ENCODE peak calls at places on chromosomes 2 and 18, in six cellular contexts. D is IMR-90, Q is uterus, X is sigmoid colon, E is transverse colon, P is A549. G is an unnamed sample.

GRCh38 chr2:121974919-121975654 is 219.6 kb downstream of the TSN start:
- DNase-seq in Q (peak), E (peak), P (peak), X (no peak), D (peak), G (peak)

GRCh38 chr18:53526092-53526491 is 698.4 kb downstream of the MBD2 start:
- DNase-seq in E (no peak), Q (no peak), D (no peak), P (no peak), X (peak), G (no peak)

GRCh38 chr18:24019641-24020331 is 5.2 kb downstream of the TTC39C start:
- DNase-seq in P (no peak), D (no peak), E (no peak), Q (no peak), X (no peak), G (no peak)

GRCh38 chr2:74006424-74006823 is 21.7 kb downstream of the TET3 start:
- DNase-seq in E (no peak), Q (no peak), P (no peak), D (no peak), X (peak), G (no peak)

GRCh38 chr2:216134958-216135541 is 25.9 kb downstream of the XRCC5 start:
- DNase-seq in X (no peak), Q (no peak), D (no peak), E (no peak), P (no peak), G (no peak)

GRCh38 chr18:57780318-57781127 is 22.6 kb downstream of the ATP8B1 start:
- DNase-seq in E (no peak), D (peak), X (no peak), Q (no peak), P (peak), G (peak)

GRCh38 chr2:176680916-176681315 is 411.7 kb downstream of the MTX2 start:
- DNase-seq in P (no peak), X (no peak), D (peak), Q (no peak), E (no peak), G (no peak)

GRCh38 chr18:74023220-74023619 is 124.4 kb downstream of the FBXO15 start:
- DNase-seq in E (no peak), D (no peak), X (no peak), P (no peak), Q (no peak), G (no peak)

GRCh38 chr18:51668101-51668500 is 470.6 kb upstream of the MEX3C start:
- DNase-seq in D (peak), P (peak), X (no peak), E (peak), Q (no peak), G (peak)

GRCh38 chr2:10272464-10272863 is 30.2 kb upstream of the HPCAL1 start:
- DNase-seq in E (peak), P (no peak), X (no peak), Q (no peak), D (no peak), G (no peak)

GRCh38 chr2:1234731-1235308 is 178.4 kb upstream of the TPO start:
- DNase-seq in D (peak), E (no peak), Q (no peak), X (no peak), P (no peak), G (no peak)

GRCh38 chr2:135532581-135532980 is 1.3 kb downstream of the R3HDM1 start:
- DNase-seq in X (no peak), Q (no peak), P (no peak), E (no peak), D (no peak), G (no peak)

GRCh38 chr2:179263460-179264237 is 983 bp downstream of the SESTD1 start:
- DNase-seq in P (peak), E (peak), D (peak), Q (peak), X (peak), G (no peak)

GRCh38 chr2:163734911-163735691 is 707 bp downstream of the FIGN start:
- DNase-seq in D (peak), P (peak), Q (no peak), X (no peak), E (no peak), G (peak)

GRCh38 chr18:76708727-76709353 is 113.5 kb upstream of the ZNF236 start:
- DNase-seq in E (no peak), Q (no peak), D (no peak), X (no peak), P (no peak), G (no peak)

GRCh38 chr18:76707534-76707933 is 114.8 kb upstream of the ZNF236 start:
- DNase-seq in E (no peak), D (no peak), X (no peak), Q (peak), P (no peak), G (no peak)

GRCh38 chr18:76709659-76710645 is 112.4 kb upstream of the ZNF236 start:
- DNase-seq in P (peak), E (peak), D (peak), Q (peak), X (peak), G (peak)

GRCh38 chr18:76710646-76711520 is 111.5 kb upstream of the ZNF236 start:
- DNase-seq in Q (no peak), P (no peak), D (no peak), X (no peak), E (no peak), G (no peak)

GRCh38 chr18:76708036-76708726 is 114.2 kb upstream of the ZNF236 start:
- DNase-seq in Q (peak), P (no peak), X (no peak), D (no peak), E (no peak), G (no peak)
- H3K27ac ChIP-seq in Q (peak), P (no peak), X (peak), D (no peak), E (no peak), G (no peak)

GRCh38 chr2:54763636-54764291 is 40.3 kb downstream of the EML6 start:
- DNase-seq in X (no peak), P (peak), E (no peak), Q (no peak), D (no peak), G (no peak)
- TF ChIP-seq CTCF in X (no peak), P (peak), E (peak), Q (no peak), D (peak), G (no peak)

DNA sequence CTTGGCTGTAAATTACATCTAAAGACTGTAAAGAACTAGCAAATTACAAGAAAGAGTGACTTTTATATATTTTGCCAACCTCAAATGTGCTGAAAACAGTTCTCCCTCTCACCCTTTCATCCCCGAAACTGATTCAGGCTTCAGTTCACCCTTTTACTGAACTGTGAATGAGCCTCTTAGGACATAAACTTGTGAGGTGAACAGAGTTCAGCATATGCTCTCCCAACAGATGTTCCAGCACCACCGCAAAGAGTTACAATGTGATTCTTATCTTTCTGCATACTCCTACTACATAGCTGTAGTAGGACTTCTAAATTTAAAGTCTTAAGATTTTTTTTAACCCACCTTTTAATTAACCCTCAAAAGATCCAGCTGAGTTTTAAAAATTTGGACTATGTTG is 1.2 kb upstream of the ZCCHC2 start:
- DNase-seq in E (no peak), X (no peak), Q (no peak), P (no peak), D (no peak), G (no peak)
- H3K27ac ChIP-seq in E (no peak), X (no peak), Q (no peak), P (peak), D (no peak), G (no peak)

GRCh38 chr2:5977477-5977876 is 285.3 kb downstream of the SOX11 start:
- DNase-seq in D (no peak), X (no peak), Q (no peak), E (no peak), P (no peak), G (no peak)
- TF ChIP-seq CTCF in D (no peak), X (no peak), Q (no peak), E (no peak), P (no peak), G (no peak)

GRCh38 chr2:69683170-69683971 is 39.8 kb upstream of the AAK1 start:
- DNase-seq in P (peak), D (peak), E (no peak), Q (peak), X (no peak), G (peak)
- H3K27ac ChIP-seq in P (peak), D (peak), E (no peak), Q (peak), X (peak), G (no peak)

GRCh38 chr18:49495480-49495879 is 8.4 kb upstream of the C18orf32 start:
- DNase-seq in D (no peak), P (no peak), E (no peak), X (no peak), Q (no peak), G (no peak)
- TF ChIP-seq CTCF in D (no peak), P (no peak), E (no peak), X (no peak), Q (no peak), G (no peak)

GRCh38 chr18:2978208-2978607 is 34.7 kb downstream of the LPIN2 start:
- DNase-seq in P (no peak), X (no peak), E (no peak), Q (no peak), D (no peak), G (no peak)
- H3K27ac ChIP-seq in P (peak), X (peak), E (peak), Q (peak), D (peak), G (peak)

GRCh38 chr2:189467593-189467992 is 26.3 kb downstream of the WDR75 start:
- DNase-seq in Q (no peak), E (no peak), P (no peak), X (no peak), D (no peak), G (no peak)

GRCh38 chr2:189465478-189465877 is 24.2 kb downstream of the WDR75 start:
- DNase-seq in Q (no peak), D (no peak), X (no peak), P (no peak), E (no peak), G (no peak)

GRCh38 chr2:189467160-189467559 is 25.9 kb downstream of the WDR75 start:
- DNase-seq in X (no peak), E (no peak), P (no peak), Q (no peak), D (no peak), G (no peak)

GRCh38 chr2:189466046-189466445 is 24.8 kb downstream of the WDR75 start:
- DNase-seq in X (no peak), E (no peak), D (no peak), Q (no peak), P (no peak), G (no peak)

DNA sequence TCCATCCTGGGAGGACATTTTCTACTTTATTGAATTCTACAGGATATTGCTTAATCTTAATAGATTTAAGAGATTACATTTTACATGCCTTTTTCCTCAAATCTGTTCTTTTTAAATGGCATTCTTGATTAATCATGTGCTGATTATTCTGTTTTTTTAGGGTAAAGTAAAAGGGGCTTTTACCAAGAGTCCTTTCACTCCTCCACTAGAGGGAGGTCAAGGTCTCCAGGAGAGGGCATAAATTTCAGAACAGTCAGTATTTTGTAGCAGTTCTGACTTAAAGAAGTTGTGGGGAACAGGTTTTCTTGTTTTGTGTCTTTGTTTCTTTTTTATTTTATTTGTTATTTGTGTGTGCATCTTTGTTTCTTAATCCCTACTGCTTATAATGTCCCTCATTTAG is 25.4 kb downstream of the WDR75 start:
- DNase-seq in Q (no peak), P (peak), X (no peak), D (peak), E (no peak), G (no peak)
- TF ChIP-seq CTCF in Q (peak), P (peak), X (no peak), D (peak), E (peak), G (peak)

DNA sequence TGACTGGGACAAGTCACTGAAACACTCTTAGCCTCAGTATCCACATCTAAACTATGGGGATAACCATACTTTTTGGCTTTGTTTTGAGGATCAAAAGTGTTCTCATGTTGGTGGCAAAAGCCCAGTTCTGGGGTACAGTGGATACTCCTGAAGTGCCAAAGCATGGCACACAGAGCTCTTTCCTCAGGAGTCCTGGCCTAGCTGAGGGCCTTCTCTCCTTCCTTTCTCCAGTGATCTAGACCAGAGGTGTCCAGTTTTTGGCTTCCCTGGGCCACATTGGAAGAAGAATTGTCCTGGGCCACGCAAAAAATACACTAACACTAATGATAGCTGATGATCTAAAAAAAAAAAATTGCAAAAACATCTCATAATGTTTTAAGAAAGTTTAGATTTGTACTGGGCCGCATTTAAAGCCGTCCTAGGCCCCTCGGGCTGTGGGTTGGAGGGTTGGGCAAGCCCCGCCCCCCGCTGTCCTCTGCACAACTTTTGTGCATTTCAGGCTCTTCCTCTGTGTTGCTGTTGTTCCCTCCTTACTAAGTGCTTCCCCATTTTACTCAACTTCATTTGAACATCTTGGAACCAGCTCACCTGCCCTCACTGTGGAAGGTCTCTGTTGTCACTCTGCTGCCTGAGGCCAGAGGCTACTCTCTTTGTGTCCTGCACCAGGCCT is 337.0 kb downstream of the CYRIA start:
- DNase-seq in Q (no peak), X (no peak), E (no peak), P (no peak), D (no peak), G (no peak)
- H3K27ac ChIP-seq in Q (no peak), X (no peak), E (no peak), P (no peak), D (no peak), G (no peak)